ENCODE peak calls at places on chromosomes 11 and 22, in eight cellular contexts. One of them, this sample, is unnamed.
A peak's percentile ranks its signal among the peaks of the same experiment; 100 is the strongest.

GRCh38 chr22:33391298-33391697 is 333.1 kb upstream of the SYN3 start:
- DNase-seq in IMR-90: no peak
- DNase-seq in body of pancreas: no peak
- DNase-seq in NCI-H460: no peak
- DNase-seq in K562: no peak
- DNase-seq in MCF 10A: no peak
- DNase-seq in iris pigment epithelial cell: no peak
- DNase-seq in activated CD8-positive, alpha-beta memory T cell treated with anti-CD3 and anti-CD28 coated beads, Interleukin-2, amount 50 U/mL, for 48 hours: no peak
- DNase-seq in this sample: no peak

GRCh38 chr11:13055200-13055599 is 46.1 kb downstream of the RASSF10 start:
- DNase-seq in IMR-90: no peak
- DNase-seq in body of pancreas: no peak
- DNase-seq in NCI-H460: no peak
- DNase-seq in K562: no peak
- DNase-seq in MCF 10A: no peak
- DNase-seq in iris pigment epithelial cell: no peak
- DNase-seq in activated CD8-positive, alpha-beta memory T cell treated with anti-CD3 and anti-CD28 coated beads, Interleukin-2, amount 50 U/mL, for 48 hours: no peak
- DNase-seq in this sample: no peak

GRCh38 chr11:37718431-37718999 is 1120.5 kb upstream of the RAG2 start:
- DNase-seq in IMR-90: no peak
- DNase-seq in body of pancreas: no peak
- DNase-seq in NCI-H460: no peak
- DNase-seq in K562: no peak
- DNase-seq in MCF 10A: peak; percentile 64
- DNase-seq in iris pigment epithelial cell: no peak
- DNase-seq in activated CD8-positive, alpha-beta memory T cell treated with anti-CD3 and anti-CD28 coated beads, Interleukin-2, amount 50 U/mL, for 48 hours: no peak
- DNase-seq in this sample: no peak

GRCh38 chr11:2272241-2272945 is 2.0 kb upstream of the ASCL2 start:
- DNase-seq in IMR-90: no peak
- DNase-seq in body of pancreas: no peak
- DNase-seq in NCI-H460: no peak
- DNase-seq in K562: no peak
- DNase-seq in MCF 10A: no peak
- DNase-seq in iris pigment epithelial cell: no peak
- DNase-seq in activated CD8-positive, alpha-beta memory T cell treated with anti-CD3 and anti-CD28 coated beads, Interleukin-2, amount 50 U/mL, for 48 hours: peak; percentile 42
- DNase-seq in this sample: peak; percentile 64

GRCh38 chr11:118522571-118523072 is 4.7 kb upstream of the TTC36 start:
- DNase-seq in IMR-90: peak; percentile 30
- DNase-seq in body of pancreas: peak; percentile 48
- DNase-seq in NCI-H460: peak; percentile 1
- DNase-seq in K562: peak; percentile 41
- DNase-seq in MCF 10A: peak; percentile 29
- DNase-seq in iris pigment epithelial cell: peak; percentile 42
- DNase-seq in activated CD8-positive, alpha-beta memory T cell treated with anti-CD3 and anti-CD28 coated beads, Interleukin-2, amount 50 U/mL, for 48 hours: no peak
- DNase-seq in this sample: no peak

GRCh38 chr11:82906236-82906635 is 4.7 kb downstream of the DDIAS start:
- DNase-seq in IMR-90: peak; percentile 43
- DNase-seq in body of pancreas: no peak
- DNase-seq in NCI-H460: peak; percentile 18
- DNase-seq in K562: no peak
- DNase-seq in MCF 10A: peak; percentile 40
- DNase-seq in iris pigment epithelial cell: peak; percentile 36
- DNase-seq in activated CD8-positive, alpha-beta memory T cell treated with anti-CD3 and anti-CD28 coated beads, Interleukin-2, amount 50 U/mL, for 48 hours: no peak
- DNase-seq in this sample: no peak

GRCh38 chr22:40982482-40983385 is 31.6 kb downstream of the RBX1 start:
- DNase-seq in IMR-90: no peak
- DNase-seq in body of pancreas: no peak
- DNase-seq in NCI-H460: no peak
- DNase-seq in K562: no peak
- DNase-seq in MCF 10A: no peak
- DNase-seq in iris pigment epithelial cell: no peak
- DNase-seq in activated CD8-positive, alpha-beta memory T cell treated with anti-CD3 and anti-CD28 coated beads, Interleukin-2, amount 50 U/mL, for 48 hours: no peak
- DNase-seq in this sample: no peak

GRCh38 chr11:20031155-20032001 is 128.9 kb downstream of the DBX1 start:
- DNase-seq in IMR-90: peak; percentile 95
- DNase-seq in body of pancreas: no peak
- DNase-seq in NCI-H460: no peak
- DNase-seq in K562: no peak
- DNase-seq in MCF 10A: no peak
- DNase-seq in iris pigment epithelial cell: peak; percentile 81
- DNase-seq in activated CD8-positive, alpha-beta memory T cell treated with anti-CD3 and anti-CD28 coated beads, Interleukin-2, amount 50 U/mL, for 48 hours: no peak
- DNase-seq in this sample: no peak

GRCh38 chr11:112300094-112300786 is 39.6 kb upstream of the PLET1 start:
- DNase-seq in IMR-90: no peak
- DNase-seq in body of pancreas: no peak
- DNase-seq in NCI-H460: no peak
- DNase-seq in K562: no peak
- DNase-seq in MCF 10A: no peak
- DNase-seq in iris pigment epithelial cell: no peak
- DNase-seq in activated CD8-positive, alpha-beta memory T cell treated with anti-CD3 and anti-CD28 coated beads, Interleukin-2, amount 50 U/mL, for 48 hours: no peak
- DNase-seq in this sample: no peak

GRCh38 chr11:2914475-2915195 is 14.6 kb downstream of the PHLDA2 start:
- DNase-seq in IMR-90: no peak
- DNase-seq in body of pancreas: no peak
- DNase-seq in NCI-H460: no peak
- DNase-seq in K562: no peak
- DNase-seq in MCF 10A: no peak
- DNase-seq in iris pigment epithelial cell: no peak
- DNase-seq in activated CD8-positive, alpha-beta memory T cell treated with anti-CD3 and anti-CD28 coated beads, Interleukin-2, amount 50 U/mL, for 48 hours: no peak
- DNase-seq in this sample: no peak

GRCh38 chr11:117187799-117188481 is 9.4 kb downstream of the SIDT2 start:
- DNase-seq in IMR-90: no peak
- DNase-seq in body of pancreas: peak; percentile 43
- DNase-seq in NCI-H460: no peak
- DNase-seq in K562: no peak
- DNase-seq in MCF 10A: no peak
- DNase-seq in iris pigment epithelial cell: no peak
- DNase-seq in activated CD8-positive, alpha-beta memory T cell treated with anti-CD3 and anti-CD28 coated beads, Interleukin-2, amount 50 U/mL, for 48 hours: peak; percentile 50
- DNase-seq in this sample: peak; percentile 57

GRCh38 chr11:92311616-92312449 is 87.2 kb downstream of the FAT3 start:
- DNase-seq in IMR-90: peak; percentile 19
- DNase-seq in body of pancreas: no peak
- DNase-seq in NCI-H460: no peak
- DNase-seq in K562: no peak
- DNase-seq in MCF 10A: peak; percentile 59
- DNase-seq in iris pigment epithelial cell: no peak
- DNase-seq in activated CD8-positive, alpha-beta memory T cell treated with anti-CD3 and anti-CD28 coated beads, Interleukin-2, amount 50 U/mL, for 48 hours: no peak
- DNase-seq in this sample: no peak

GRCh38 chr11:71498091-71498490 is 29.0 kb upstream of the KRTAP5-7 start:
- DNase-seq in IMR-90: no peak
- DNase-seq in body of pancreas: no peak
- DNase-seq in NCI-H460: no peak
- DNase-seq in K562: no peak
- DNase-seq in MCF 10A: no peak
- DNase-seq in iris pigment epithelial cell: no peak
- DNase-seq in activated CD8-positive, alpha-beta memory T cell treated with anti-CD3 and anti-CD28 coated beads, Interleukin-2, amount 50 U/mL, for 48 hours: peak; percentile 23
- DNase-seq in this sample: peak; percentile 55

GRCh38 chr11:70420008-70420464 is 21.7 kb downstream of the CTTN start:
- DNase-seq in IMR-90: peak; percentile 68
- DNase-seq in body of pancreas: no peak
- DNase-seq in NCI-H460: no peak
- DNase-seq in K562: peak; percentile 96
- DNase-seq in MCF 10A: no peak
- DNase-seq in iris pigment epithelial cell: peak; percentile 97
- DNase-seq in activated CD8-positive, alpha-beta memory T cell treated with anti-CD3 and anti-CD28 coated beads, Interleukin-2, amount 50 U/mL, for 48 hours: no peak
- DNase-seq in this sample: no peak

GRCh38 chr11:80443177-80443576 is 1002.3 kb upstream of the TENM4 start:
- DNase-seq in IMR-90: no peak
- DNase-seq in body of pancreas: no peak
- DNase-seq in NCI-H460: peak; percentile 5
- DNase-seq in K562: no peak
- DNase-seq in MCF 10A: peak; percentile 11
- DNase-seq in iris pigment epithelial cell: peak; percentile 9
- DNase-seq in activated CD8-positive, alpha-beta memory T cell treated with anti-CD3 and anti-CD28 coated beads, Interleukin-2, amount 50 U/mL, for 48 hours: no peak
- DNase-seq in this sample: no peak

GRCh38 chr11:62721994-62722393 is 5.3 kb downstream of the HNRNPUL2 start:
- DNase-seq in IMR-90: peak; percentile 40
- DNase-seq in body of pancreas: no peak
- DNase-seq in NCI-H460: no peak
- DNase-seq in K562: no peak
- DNase-seq in MCF 10A: no peak
- DNase-seq in iris pigment epithelial cell: peak; percentile 46
- DNase-seq in activated CD8-positive, alpha-beta memory T cell treated with anti-CD3 and anti-CD28 coated beads, Interleukin-2, amount 50 U/mL, for 48 hours: no peak
- DNase-seq in this sample: no peak

GRCh38 chr11:100863080-100863581 is 176.0 kb downstream of the ARHGAP42 start:
- DNase-seq in IMR-90: peak; percentile 95
- DNase-seq in body of pancreas: peak; percentile 18
- DNase-seq in NCI-H460: no peak
- DNase-seq in K562: peak; percentile 75
- DNase-seq in MCF 10A: no peak
- DNase-seq in iris pigment epithelial cell: peak; percentile 99
- DNase-seq in activated CD8-positive, alpha-beta memory T cell treated with anti-CD3 and anti-CD28 coated beads, Interleukin-2, amount 50 U/mL, for 48 hours: no peak
- DNase-seq in this sample: no peak

GRCh38 chr11:72782081-72782920 is 11.5 kb downstream of the STARD10 start:
- DNase-seq in IMR-90: no peak
- DNase-seq in body of pancreas: peak; percentile 61
- DNase-seq in NCI-H460: no peak
- DNase-seq in K562: no peak
- DNase-seq in MCF 10A: no peak
- DNase-seq in iris pigment epithelial cell: no peak
- DNase-seq in activated CD8-positive, alpha-beta memory T cell treated with anti-CD3 and anti-CD28 coated beads, Interleukin-2, amount 50 U/mL, for 48 hours: no peak
- DNase-seq in this sample: no peak

GRCh38 chr11:45145421-45146071 is 893 bp upstream of the PRDM11 start:
- DNase-seq in IMR-90: peak; percentile 35
- DNase-seq in body of pancreas: peak; percentile 53
- DNase-seq in NCI-H460: no peak
- DNase-seq in K562: peak; percentile 25
- DNase-seq in MCF 10A: no peak
- DNase-seq in iris pigment epithelial cell: peak; percentile 53
- DNase-seq in activated CD8-positive, alpha-beta memory T cell treated with anti-CD3 and anti-CD28 coated beads, Interleukin-2, amount 50 U/mL, for 48 hours: peak; percentile 53
- DNase-seq in this sample: peak; percentile 66

GRCh38 chr11:85725510-85726258 is 39.7 kb upstream of the CCDC89 start:
- DNase-seq in IMR-90: peak; percentile 97
- DNase-seq in body of pancreas: no peak
- DNase-seq in NCI-H460: no peak
- DNase-seq in K562: no peak
- DNase-seq in MCF 10A: peak; percentile 78
- DNase-seq in iris pigment epithelial cell: peak; percentile 79
- DNase-seq in activated CD8-positive, alpha-beta memory T cell treated with anti-CD3 and anti-CD28 coated beads, Interleukin-2, amount 50 U/mL, for 48 hours: no peak
- DNase-seq in this sample: no peak

GRCh38 chr11:35588627-35589026 is 29.6 kb upstream of the FJX1 start:
- DNase-seq in IMR-90: peak; percentile 84
- DNase-seq in body of pancreas: no peak
- DNase-seq in NCI-H460: no peak
- DNase-seq in K562: no peak
- DNase-seq in MCF 10A: peak; percentile 33
- DNase-seq in iris pigment epithelial cell: peak; percentile 83
- DNase-seq in activated CD8-positive, alpha-beta memory T cell treated with anti-CD3 and anti-CD28 coated beads, Interleukin-2, amount 50 U/mL, for 48 hours: no peak
- DNase-seq in this sample: no peak

GRCh38 chr22:19105867-19106802 is 16.1 kb downstream of the DGCR2 start:
- DNase-seq in IMR-90: no peak
- DNase-seq in body of pancreas: peak; percentile 59
- DNase-seq in NCI-H460: no peak
- DNase-seq in K562: peak; percentile 73
- DNase-seq in MCF 10A: peak; percentile 35
- DNase-seq in iris pigment epithelial cell: no peak
- DNase-seq in activated CD8-positive, alpha-beta memory T cell treated with anti-CD3 and anti-CD28 coated beads, Interleukin-2, amount 50 U/mL, for 48 hours: no peak
- DNase-seq in this sample: no peak

GRCh38 chr11:15735711-15736110 is 620.6 kb downstream of the SOX6 start:
- DNase-seq in IMR-90: no peak
- DNase-seq in body of pancreas: no peak
- DNase-seq in NCI-H460: no peak
- DNase-seq in K562: no peak
- DNase-seq in MCF 10A: no peak
- DNase-seq in iris pigment epithelial cell: no peak
- DNase-seq in activated CD8-positive, alpha-beta memory T cell treated with anti-CD3 and anti-CD28 coated beads, Interleukin-2, amount 50 U/mL, for 48 hours: no peak
- DNase-seq in this sample: no peak

GRCh38 chr22:37777122-37777687 is 30.5 kb upstream of the GCAT start:
- DNase-seq in IMR-90: peak; percentile 94
- DNase-seq in body of pancreas: peak; percentile 89
- DNase-seq in NCI-H460: no peak
- DNase-seq in K562: peak; percentile 28
- DNase-seq in MCF 10A: peak; percentile 97
- DNase-seq in iris pigment epithelial cell: peak; percentile 55
- DNase-seq in activated CD8-positive, alpha-beta memory T cell treated with anti-CD3 and anti-CD28 coated beads, Interleukin-2, amount 50 U/mL, for 48 hours: no peak
- DNase-seq in this sample: no peak

GRCh38 chr22:44622147-44622427 is 79.9 kb upstream of the PRR5 start:
- DNase-seq in IMR-90: no peak
- DNase-seq in body of pancreas: peak; percentile 29
- DNase-seq in NCI-H460: no peak
- DNase-seq in K562: peak; percentile 24
- DNase-seq in MCF 10A: no peak
- DNase-seq in iris pigment epithelial cell: no peak
- DNase-seq in activated CD8-positive, alpha-beta memory T cell treated with anti-CD3 and anti-CD28 coated beads, Interleukin-2, amount 50 U/mL, for 48 hours: no peak
- DNase-seq in this sample: peak; percentile 66

GRCh38 chr11:77191823-77192495 is 63.9 kb downstream of the MYO7A start:
- DNase-seq in IMR-90: peak; percentile 20
- DNase-seq in body of pancreas: peak; percentile 93
- DNase-seq in NCI-H460: peak; percentile 62
- DNase-seq in K562: peak; percentile 80
- DNase-seq in MCF 10A: peak; percentile 93
- DNase-seq in iris pigment epithelial cell: peak; percentile 42
- DNase-seq in activated CD8-positive, alpha-beta memory T cell treated with anti-CD3 and anti-CD28 coated beads, Interleukin-2, amount 50 U/mL, for 48 hours: peak; percentile 81
- DNase-seq in this sample: peak; percentile 82

GRCh38 chr11:19938866-19939265 is 221.4 kb downstream of the DBX1 start:
- DNase-seq in IMR-90: no peak
- DNase-seq in body of pancreas: no peak
- DNase-seq in NCI-H460: no peak
- DNase-seq in K562: no peak
- DNase-seq in MCF 10A: no peak
- DNase-seq in iris pigment epithelial cell: no peak
- DNase-seq in activated CD8-positive, alpha-beta memory T cell treated with anti-CD3 and anti-CD28 coated beads, Interleukin-2, amount 50 U/mL, for 48 hours: no peak
- DNase-seq in this sample: no peak

GRCh38 chr11:117232911-117233409 is 489 bp downstream of the RNF214 start:
- DNase-seq in IMR-90: no peak
- DNase-seq in body of pancreas: peak; percentile 18
- DNase-seq in NCI-H460: no peak
- DNase-seq in K562: peak; percentile 61
- DNase-seq in MCF 10A: no peak
- DNase-seq in iris pigment epithelial cell: no peak
- DNase-seq in activated CD8-positive, alpha-beta memory T cell treated with anti-CD3 and anti-CD28 coated beads, Interleukin-2, amount 50 U/mL, for 48 hours: peak; percentile 68
- DNase-seq in this sample: no peak

This sample was measured in type B pancreatic cell.